ENCODE peak calls at places on chromosomes 13 and 19, in five cellular contexts. L, N, U, K and E are unnamed samples.

GRCh38 chr19:34316741-34317241 is 48.2 kb upstream of the GPI start:
- DNase-seq in L (no peak), N (no peak), U (no peak), K (no peak), E (peak)

GRCh38 chr13:65310663-65311328 is 1919.3 kb downstream of the PCDH9 start:
- DNase-seq in L (no peak), N (no peak), U (no peak), K (no peak), E (no peak)

GRCh38 chr13:37753776-37754175 is 115.8 kb downstream of the TRPC4 start:
- DNase-seq in L (no peak), N (no peak), U (no peak), K (no peak), E (no peak)

GRCh38 chr13:48492123-48493075 is 40.5 kb downstream of the RCBTB2 start:
- DNase-seq in L (peak), N (peak), U (peak), K (peak), E (peak)

GRCh38 chr19:18519962-18520847 is 1.7 kb downstream of the ELL start:
- DNase-seq in L (peak), N (peak), U (peak), K (peak), E (peak)

GRCh38 chr13:47472516-47472915 is 528.6 kb downstream of the SUCLA2 start:
- DNase-seq in L (no peak), N (no peak), U (no peak), K (no peak), E (no peak)

GRCh38 chr13:40389081-40389641 is 277.3 kb downstream of the FOXO1 start:
- DNase-seq in L (peak), N (peak), U (no peak), K (peak), E (no peak)

GRCh38 chr13:75666646-75667351 is 30.7 kb downstream of the LMO7 start:
- DNase-seq in L (no peak), N (no peak), U (no peak), K (no peak), E (no peak)

GRCh38 chr19:52691737-52692136 is 43.1 kb downstream of the ZNF611 start:
- DNase-seq in L (no peak), N (no peak), U (no peak), K (no peak), E (peak)

GRCh38 chr19:2089001-2089711 is 7.0 kb downstream of the MOB3A start:
- DNase-seq in L (no peak), N (no peak), U (no peak), K (peak), E (no peak)

GRCh38 chr13:114049026-114049425 is 75.2 kb upstream of the C13orf46 start:
- DNase-seq in L (peak), N (peak), U (peak), K (peak), E (no peak)

GRCh38 chr13:98187862-98188261 is 10.8 kb upstream of the RNF113B start:
- DNase-seq in L (no peak), N (no peak), U (no peak), K (no peak), E (no peak)

GRCh38 chr19:56189785-56190184 is 7.8 kb downstream of the ZSCAN5B start:
- DNase-seq in L (no peak), N (no peak), U (no peak), K (no peak), E (peak)

GRCh38 chr13:112606125-112607001 is 18.4 kb upstream of the TUBGCP3 start:
- DNase-seq in L (peak), N (peak), U (peak), K (peak), E (peak)

GRCh38 chr19:46634045-46634655 is 1.9 kb downstream of the GNG8 start:
- DNase-seq in L (peak), N (peak), U (peak), K (peak), E (peak)

GRCh38 chr19:8988204-8988603 is 22.0 kb downstream of the MUC16 start:
- DNase-seq in L (peak), N (no peak), U (no peak), K (peak), E (peak)

GRCh38 chr13:73720216-73720840 is 413.9 kb downstream of the KLF12 start:
- DNase-seq in L (no peak), N (no peak), U (no peak), K (no peak), E (no peak)

GRCh38 chr13:93603043-93603442 is 376.4 kb downstream of the GPC6 start:
- DNase-seq in L (no peak), N (no peak), U (no peak), K (no peak), E (no peak)

GRCh38 chr13:37417042-37417441 is 181.5 kb downstream of the POSTN start:
- DNase-seq in L (no peak), N (no peak), U (no peak), K (no peak), E (no peak)

GRCh38 chr13:42865703-42866102 is 84.3 kb downstream of the FAM216B start:
- DNase-seq in L (no peak), N (no peak), U (no peak), K (no peak), E (no peak)

GRCh38 chr19:46579286-46579944 is 21.7 kb upstream of the CALM3 start:
- DNase-seq in L (peak), N (no peak), U (peak), K (peak), E (no peak)

GRCh38 chr13:79659161-79659560 is 178.2 kb downstream of the NDFIP2 start:
- DNase-seq in L (no peak), N (no peak), U (no peak), K (no peak), E (no peak)